ENCODE peak calls at places on chromosome 22, in four cellular contexts. One of them, this sample, is unnamed.
A peak's percentile ranks its signal among the peaks of the same experiment; 100 is the strongest.

GRCh38 chr22:32760815-32761214 is 40.7 kb upstream of the TIMP3 start:
- DNase-seq in spleen: no peak
- DNase-seq in ovary: no peak
- DNase-seq in adrenal gland: peak; percentile 57
- DNase-seq in this sample: no peak

GRCh38 chr22:17097062-17097461 is 12.3 kb downstream of the IL17RA start:
- DNase-seq in spleen: peak; percentile 36
- DNase-seq in ovary: no peak
- DNase-seq in adrenal gland: no peak
- DNase-seq in this sample: no peak

GRCh38 chr22:20956258-20957117 is 10.6 kb upstream of the AIFM3 start:
- DNase-seq in spleen: no peak
- DNase-seq in ovary: no peak
- DNase-seq in adrenal gland: peak; percentile 35
- DNase-seq in this sample: no peak

GRCh38 chr22:27032121-27032761 is 374.9 kb downstream of the MIAT start:
- DNase-seq in spleen: no peak
- DNase-seq in ovary: peak; percentile 53
- DNase-seq in adrenal gland: no peak
- DNase-seq in this sample: no peak

GRCh38 chr22:29733362-29734322 is 13.8 kb downstream of the CABP7 start:
- DNase-seq in spleen: no peak
- DNase-seq in ovary: no peak
- DNase-seq in adrenal gland: peak; percentile 91
- DNase-seq in this sample: no peak

GRCh38 chr22:45804986-45805325 is 133.3 kb downstream of the ATXN10 start:
- DNase-seq in spleen: no peak
- DNase-seq in ovary: no peak
- DNase-seq in adrenal gland: no peak
- DNase-seq in this sample: peak; percentile 15

GRCh38 chr22:49429066-49429465 is 398.6 kb downstream of the BRD1 start:
- DNase-seq in spleen: no peak
- DNase-seq in ovary: no peak
- DNase-seq in adrenal gland: no peak
- DNase-seq in this sample: no peak

GRCh38 chr22:41038732-41039131 is 53.7 kb upstream of the EP300 start:
- DNase-seq in spleen: no peak
- DNase-seq in ovary: no peak
- DNase-seq in adrenal gland: no peak
- DNase-seq in this sample: no peak

GRCh38 chr22:47793304-47794101 is 1031.1 kb downstream of the TBC1D22A start:
- DNase-seq in spleen: peak; percentile 53
- DNase-seq in ovary: no peak
- DNase-seq in adrenal gland: no peak
- DNase-seq in this sample: no peak

GRCh38 chr22:20404881-20405280 is 10.9 kb downstream of the ZNF74 start:
- DNase-seq in spleen: peak; percentile 34
- DNase-seq in ovary: no peak
- DNase-seq in adrenal gland: no peak
- DNase-seq in this sample: no peak

GRCh38 chr22:50731811-50732624 is 6.0 kb upstream of the ACR start:
- DNase-seq in spleen: peak; percentile 79
- DNase-seq in ovary: peak; percentile 28
- DNase-seq in adrenal gland: peak; percentile 39
- DNase-seq in this sample: peak; percentile 76

GRCh38 chr22:44545773-44546172 is 47.7 kb upstream of the RTL6 start:
- DNase-seq in spleen: no peak
- DNase-seq in ovary: no peak
- DNase-seq in adrenal gland: no peak
- DNase-seq in this sample: no peak

GRCh38 chr22:28015676-28016601 is 96.9 kb upstream of the PITPNB start:
- DNase-seq in spleen: peak; percentile 52
- DNase-seq in ovary: peak; percentile 16
- DNase-seq in adrenal gland: peak; percentile 10
- DNase-seq in this sample: no peak

GRCh38 chr22:20267441-20268288 is 453 bp downstream of the RTN4R start:
- DNase-seq in spleen: no peak
- DNase-seq in ovary: no peak
- DNase-seq in adrenal gland: no peak
- DNase-seq in this sample: peak; percentile 35

GRCh38 chr22:19810381-19811141 is 44.1 kb downstream of the GNB1L start:
- DNase-seq in spleen: peak; percentile 62
- DNase-seq in ovary: peak; percentile 23
- DNase-seq in adrenal gland: peak; percentile 20
- DNase-seq in this sample: no peak

GRCh38 chr22:31346255-31346732 is at the start of gene PATZ1:
- DNase-seq in spleen: peak; percentile 93
- DNase-seq in ovary: peak; percentile 84
- DNase-seq in adrenal gland: peak; percentile 75
- DNase-seq in this sample: peak; percentile 42

GRCh38 chr22:41833369-41834004 is 582 bp downstream of the SREBF2 start:
- DNase-seq in spleen: peak; percentile 90
- DNase-seq in ovary: peak; percentile 51
- DNase-seq in adrenal gland: peak; percentile 73
- DNase-seq in this sample: no peak

GRCh38 chr22:40348025-40348658 is 1.8 kb downstream of the ADSL start:
- DNase-seq in spleen: peak; percentile 84
- DNase-seq in ovary: peak; percentile 28
- DNase-seq in adrenal gland: peak; percentile 73
- DNase-seq in this sample: peak; percentile 13

GRCh38 chr22:41762980-41763779 is 37.3 kb upstream of the CCDC134 start:
- DNase-seq in spleen: peak; percentile 79
- DNase-seq in ovary: no peak
- DNase-seq in adrenal gland: no peak
- DNase-seq in this sample: no peak

GRCh38 chr22:32218470-32218869 is 13.6 kb upstream of the RFPL2 start:
- DNase-seq in spleen: no peak
- DNase-seq in ovary: no peak
- DNase-seq in adrenal gland: no peak
- DNase-seq in this sample: no peak

GRCh38 chr22:48800886-48801607 is 1026.6 kb downstream of the BRD1 start:
- DNase-seq in spleen: no peak
- DNase-seq in ovary: no peak
- DNase-seq in adrenal gland: no peak
- DNase-seq in this sample: no peak

GRCh38 chr22:21020802-21021429 is 6.0 kb downstream of the P2RX6 start:
- DNase-seq in spleen: no peak
- DNase-seq in ovary: no peak
- DNase-seq in adrenal gland: no peak
- DNase-seq in this sample: no peak

GRCh38 chr22:33875316-33875715 is 45.0 kb downstream of the LARGE1 start:
- DNase-seq in spleen: peak; percentile 32
- DNase-seq in ovary: no peak
- DNase-seq in adrenal gland: no peak
- DNase-seq in this sample: no peak

GRCh38 chr22:44605486-44605885 is 96.5 kb upstream of the PRR5 start:
- DNase-seq in spleen: no peak
- DNase-seq in ovary: no peak
- DNase-seq in adrenal gland: no peak
- DNase-seq in this sample: no peak

GRCh38 chr22:27603111-27603822 is 198.3 kb downstream of the MN1 start:
- DNase-seq in spleen: peak; percentile 38
- DNase-seq in ovary: no peak
- DNase-seq in adrenal gland: no peak
- DNase-seq in this sample: no peak

GRCh38 chr22:25777870-25778269 is 35.9 kb downstream of the MYO18B start:
- DNase-seq in spleen: no peak
- DNase-seq in ovary: no peak
- DNase-seq in adrenal gland: no peak
- DNase-seq in this sample: peak; percentile 35

GRCh38 chr22:44924098-44924497 is 85.7 kb downstream of the PHF21B start:
- DNase-seq in spleen: no peak
- DNase-seq in ovary: no peak
- DNase-seq in adrenal gland: no peak
- DNase-seq in this sample: no peak

GRCh38 chr22:24460418-24461089 is 33.2 kb downstream of the ADORA2A start:
- DNase-seq in spleen: no peak
- DNase-seq in ovary: no peak
- DNase-seq in adrenal gland: no peak
- DNase-seq in this sample: no peak

GRCh38 chr22:44382461-44383038 is 69.8 kb upstream of the SHISAL1 start:
- DNase-seq in spleen: peak; percentile 61
- DNase-seq in ovary: no peak
- DNase-seq in adrenal gland: peak; percentile 44
- DNase-seq in this sample: no peak

GRCh38 chr22:31093956-31094622 is 13.0 kb downstream of the SMTN start:
- DNase-seq in spleen: no peak
- DNase-seq in ovary: no peak
- DNase-seq in adrenal gland: no peak
- DNase-seq in this sample: no peak

GRCh38 chr22:17107547-17107810 is 13.7 kb downstream of the TMEM121B start:
- DNase-seq in spleen: peak; percentile 74
- DNase-seq in ovary: no peak
- DNase-seq in adrenal gland: no peak
- DNase-seq in this sample: no peak

GRCh38 chr22:49688516-49689254 is 139.0 kb downstream of the BRD1 start:
- DNase-seq in spleen: no peak
- DNase-seq in ovary: no peak
- DNase-seq in adrenal gland: no peak
- DNase-seq in this sample: no peak

GRCh38 chr22:49966716-49967332 is 6.3 kb downstream of the PIM3 start:
- DNase-seq in spleen: peak; percentile 91
- DNase-seq in ovary: peak; percentile 61
- DNase-seq in adrenal gland: peak; percentile 70
- DNase-seq in this sample: no peak

GRCh38 chr22:24801906-24802504 is 4.0 kb upstream of the SGSM1 start:
- DNase-seq in spleen: no peak
- DNase-seq in ovary: no peak
- DNase-seq in adrenal gland: no peak
- DNase-seq in this sample: no peak

DNA sequence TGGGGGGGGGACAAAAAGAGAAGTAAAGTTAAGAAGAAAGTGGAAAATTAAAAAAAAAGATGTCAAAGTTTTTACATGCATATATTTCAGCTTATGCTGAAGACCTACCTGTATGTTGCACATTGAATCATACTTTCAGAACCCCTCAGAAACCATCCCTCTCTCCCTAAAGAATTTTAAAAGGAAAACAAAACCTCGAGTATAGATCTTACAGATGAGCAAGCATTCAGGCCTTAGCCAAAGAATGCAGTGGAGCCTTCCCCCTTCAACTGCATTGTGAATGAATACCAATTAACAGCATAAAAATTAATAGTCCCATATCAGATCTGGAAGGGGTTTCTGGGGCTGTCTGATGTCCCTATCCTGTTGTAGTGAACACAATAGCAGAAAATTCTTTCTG is 16.3 kb downstream of the KDELR3 start:
- DNase-seq in spleen: no peak
- DNase-seq in ovary: no peak
- DNase-seq in adrenal gland: no peak
- DNase-seq in this sample: no peak
- TF ChIP-seq POLR2A in spleen: no peak
- TF ChIP-seq POLR2A in ovary: no peak
- TF ChIP-seq POLR2A in adrenal gland: no peak
- TF ChIP-seq POLR2A in this sample: no peak

GRCh38 chr22:23152238-23153114 is 7.2 kb downstream of the RAB36 start:
- DNase-seq in spleen: peak; percentile 86
- DNase-seq in ovary: no peak
- DNase-seq in adrenal gland: no peak
- DNase-seq in this sample: no peak
- TF ChIP-seq POLR2A in spleen: no peak
- TF ChIP-seq POLR2A in ovary: no peak
- TF ChIP-seq POLR2A in adrenal gland: no peak
- TF ChIP-seq POLR2A in this sample: no peak

GRCh38 chr22:35399114-35399677 is 744 bp upstream of the MCM5 start:
- DNase-seq in spleen: no peak
- DNase-seq in ovary: no peak
- DNase-seq in adrenal gland: no peak
- DNase-seq in this sample: no peak

GRCh38 chr22:35400335-35400680 is 368 bp downstream of the MCM5 start:
- DNase-seq in spleen: peak; percentile 86
- DNase-seq in ovary: no peak
- DNase-seq in adrenal gland: no peak
- DNase-seq in this sample: no peak

GRCh38 chr22:35398574-35398973 is 1.4 kb upstream of the MCM5 start:
- DNase-seq in spleen: no peak
- DNase-seq in ovary: no peak
- DNase-seq in adrenal gland: no peak
- DNase-seq in this sample: no peak

GRCh38 chr22:35401863-35402262 is 1.9 kb downstream of the MCM5 start:
- DNase-seq in spleen: no peak
- DNase-seq in ovary: no peak
- DNase-seq in adrenal gland: no peak
- DNase-seq in this sample: no peak

DNA sequence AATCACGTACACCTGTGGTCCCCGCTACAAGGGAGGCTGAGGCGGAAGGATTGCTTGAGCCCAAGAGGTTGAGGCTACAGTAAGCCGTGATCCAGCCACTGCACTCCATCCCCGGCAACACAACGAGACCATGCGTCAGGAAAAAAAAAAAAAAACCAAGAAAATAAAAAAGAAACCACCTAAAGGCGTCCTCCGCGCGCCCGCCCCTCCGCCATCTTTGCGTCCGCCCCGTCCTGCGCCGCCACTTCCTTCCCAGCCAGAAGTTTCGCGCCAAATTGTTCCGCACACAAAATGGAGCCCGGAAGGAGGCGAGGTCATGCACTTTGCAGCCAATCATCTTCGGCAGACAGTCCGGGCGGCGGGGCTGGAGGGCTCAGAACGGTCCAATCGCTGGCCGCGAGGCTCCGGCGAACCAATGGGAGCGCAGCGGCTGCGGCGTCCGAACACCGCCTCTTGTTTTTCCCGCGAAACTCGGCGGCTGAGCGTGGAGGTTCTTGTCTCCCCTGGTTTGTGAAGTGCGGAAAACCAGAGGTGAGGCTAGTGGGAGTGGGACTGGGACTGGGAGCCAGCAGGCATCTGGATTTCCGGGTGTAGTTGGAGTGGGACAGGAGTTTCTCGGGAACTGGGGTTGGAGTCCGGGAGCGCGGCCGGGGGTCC is at the start of gene MCM5:
- DNase-seq in spleen: peak; percentile 98
- DNase-seq in ovary: peak; percentile 97
- DNase-seq in adrenal gland: peak; percentile 98
- DNase-seq in this sample: peak; percentile 92
- TF ChIP-seq POLR2A in spleen: no peak
- TF ChIP-seq POLR2A in ovary: no peak
- TF ChIP-seq POLR2A in adrenal gland: no peak
- TF ChIP-seq POLR2A in this sample: no peak

GRCh38 chr22:22720201-22720723 is 75.8 kb downstream of the GGTLC2 start:
- DNase-seq in spleen: no peak
- DNase-seq in ovary: no peak
- DNase-seq in adrenal gland: no peak
- DNase-seq in this sample: no peak

GRCh38 chr22:22716136-22716535 is 71.7 kb downstream of the GGTLC2 start:
- DNase-seq in spleen: no peak
- DNase-seq in ovary: no peak
- DNase-seq in adrenal gland: no peak
- DNase-seq in this sample: no peak

GRCh38 chr22:22721681-22722309 is 77.4 kb downstream of the GGTLC2 start:
- DNase-seq in spleen: no peak
- DNase-seq in ovary: peak; percentile 48
- DNase-seq in adrenal gland: no peak
- DNase-seq in this sample: no peak

GRCh38 chr22:22717723-22718122 is 73.3 kb downstream of the GGTLC2 start:
- DNase-seq in spleen: no peak
- DNase-seq in ovary: no peak
- DNase-seq in adrenal gland: no peak
- DNase-seq in this sample: no peak

GRCh38 chr22:22720724-22721261 is 76.4 kb downstream of the GGTLC2 start:
- DNase-seq in spleen: no peak
- DNase-seq in ovary: no peak
- DNase-seq in adrenal gland: peak; percentile 56
- DNase-seq in this sample: no peak
- TF ChIP-seq POLR2A in spleen: no peak
- TF ChIP-seq POLR2A in ovary: no peak
- TF ChIP-seq POLR2A in adrenal gland: no peak
- TF ChIP-seq POLR2A in this sample: no peak